ENCODE peak calls at places on chromosomes 11 and 22, in eight cellular contexts. C is H54; V is activated CD4-positive, alpha-beta T cell treated with anti-CD3 and anti-CD28 coated beads, Interleukin-2, amount 50 U/mL, for 1 hour; T is stimulated activated CD4-positive, alpha-beta T cell treated with anti-CD3 and anti-CD28 coated beads, Interleukin-12 subunit alpha, Interleukin-12 subunit beta, amount 100 ng/mL, for 24 hours; S is naive thymus-derived CD4-positive, alpha-beta T cell; Z is brain microvascular endothelial cell; D is type B pancreatic cell; H is activated naive CD8-positive, alpha-beta T cell treated with anti-CD3 and anti-CD28 coated beads, Interleukin-2, amount 50 U/mL, for 24 hours. Y is an unnamed sample.

GRCh38 chr22:17924735-17925727 is 99.3 kb downstream of the MICAL3 start:
- DNase-seq in C (no peak), V (no peak), T (no peak), S (no peak), Z (no peak), D (no peak), H (no peak), Y (no peak)

GRCh38 chr22:49765951-49766350 is 61.7 kb downstream of the BRD1 start:
- DNase-seq in C (no peak), V (no peak), T (no peak), S (no peak), Z (no peak), D (peak; percentile 64), H (no peak), Y (no peak)

GRCh38 chr22:44369241-44369652 is 56.5 kb upstream of the SHISAL1 start:
- DNase-seq in C (no peak), V (no peak), T (no peak), S (no peak), Z (no peak), D (no peak), H (no peak), Y (no peak)

GRCh38 chr11:122103366-122103765 is 12.6 kb downstream of the BLID start:
- DNase-seq in C (no peak), V (no peak), T (no peak), S (no peak), Z (no peak), D (no peak), H (no peak), Y (no peak)

GRCh38 chr11:28559497-28559896 is 451.3 kb downstream of the METTL15 start:
- DNase-seq in C (no peak), V (no peak), T (no peak), S (no peak), Z (peak; percentile 51), D (no peak), H (no peak), Y (no peak)

GRCh38 chr22:44721206-44721605 is 19.2 kb downstream of the PRR5 start:
- DNase-seq in C (no peak), V (no peak), T (no peak), S (no peak), Z (no peak), D (no peak), H (no peak), Y (no peak)

GRCh38 chr22:46173152-46173551 is 22.8 kb downstream of the PPARA start:
- DNase-seq in C (no peak), V (no peak), T (no peak), S (no peak), Z (no peak), D (no peak), H (no peak), Y (no peak)

GRCh38 chr11:69539416-69540117 is 58.1 kb downstream of the LINC01488 start:
- DNase-seq in C (no peak), V (no peak), T (no peak), S (no peak), Z (no peak), D (no peak), H (no peak), Y (no peak)

GRCh38 chr11:109043318-109043717 is 378.4 kb downstream of the DDX10 start:
- DNase-seq in C (no peak), V (no peak), T (no peak), S (no peak), Z (no peak), D (no peak), H (no peak), Y (no peak)

GRCh38 chr11:63017306-63017974 is 1.8 kb upstream of the SLC22A8 start:
- DNase-seq in C (peak; percentile 23), V (no peak), T (no peak), S (no peak), Z (peak; percentile 4), D (no peak), H (no peak), Y (no peak)

GRCh38 chr11:73221996-73222395 is 3.9 kb downstream of the P2RY2 start:
- DNase-seq in C (no peak), V (no peak), T (no peak), S (no peak), Z (no peak), D (no peak), H (no peak), Y (no peak)

GRCh38 chr11:121643530-121644512 is 191.1 kb upstream of the SORL1-AS1 start:
- DNase-seq in C (no peak), V (no peak), T (no peak), S (no peak), Z (peak; percentile 14), D (no peak), H (no peak), Y (no peak)

GRCh38 chr11:65792456-65792855 is 5.6 kb downstream of the OVOL1 start:
- DNase-seq in C (no peak), V (no peak), T (no peak), S (no peak), Z (no peak), D (no peak), H (no peak), Y (no peak)

GRCh38 chr11:67272327-67273259 is 6.3 kb downstream of the GRK2 start:
- DNase-seq in C (no peak), V (no peak), T (no peak), S (no peak), Z (no peak), D (no peak), H (peak; percentile 57), Y (no peak)

GRCh38 chr22:30196141-30196866 is 50.3 kb downstream of the LIF start:
- DNase-seq in C (peak; percentile 37), V (peak; percentile 13), T (peak; percentile 62), S (no peak), Z (peak; percentile 100), D (no peak), H (peak; percentile 57), Y (no peak)

GRCh38 chr22:50505276-50505775 is 2.2 kb downstream of the LMF2 start:
- DNase-seq in C (no peak), V (no peak), T (no peak), S (no peak), Z (no peak), D (no peak), H (no peak), Y (no peak)